ENCODE peak calls at places on chromosome 2, in six cellular contexts. Q, G, Y, H, E and V are unnamed samples.

GRCh38 chr2:2698182-2699116 is 367.4 kb upstream of the MYT1L start:
- DNase-seq in H (peak; percentile 33), Q (no peak), E (no peak), G (no peak), Y (peak; percentile 33), V (no peak)

GRCh38 chr2:8090748-8091700 is 590.8 kb upstream of the ID2 start:
- DNase-seq in G (no peak), Y (peak; percentile 37), Q (no peak), H (peak; percentile 8), E (peak; percentile 29), V (peak; percentile 93)

GRCh38 chr2:11753452-11753885 is 7.0 kb downstream of the LPIN1 start:
- DNase-seq in G (peak; percentile 68), H (no peak), E (no peak), Y (peak; percentile 96), Q (peak; percentile 68), V (no peak)

GRCh38 chr2:12087671-12088380 is 341.4 kb downstream of the LPIN1 start:
- DNase-seq in G (no peak), Y (no peak), E (no peak), Q (no peak), H (no peak), V (no peak)

GRCh38 chr2:212940816-212941215 is 210.6 kb downstream of the IKZF2 start:
- DNase-seq in H (no peak), Y (peak; percentile 32), G (no peak), E (no peak), Q (no peak), V (no peak)

GRCh38 chr2:60553992-60554648 is 666 bp upstream of the BCL11A start:
- DNase-seq in G (peak; percentile 76), Y (no peak), Q (peak; percentile 81), H (no peak), E (no peak), V (no peak)

GRCh38 chr2:233037078-233037477 is 4.6 kb downstream of the NEU2 start:
- DNase-seq in E (no peak), H (no peak), Y (no peak), Q (no peak), G (no peak), V (no peak)

GRCh38 chr2:85409719-85410583 is at the start of gene CAPG:
- DNase-seq in H (no peak), Q (peak; percentile 93), E (no peak), Y (peak; percentile 88), G (peak; percentile 89), V (no peak)

GRCh38 chr2:26768759-26769500 is 4.8 kb downstream of the SLC35F6 start:
- DNase-seq in E (peak; percentile 64), H (peak; percentile 69), Y (peak; percentile 51), G (no peak), Q (peak; percentile 83), V (peak; percentile 93)

GRCh38 chr2:133734699-133735098 is 166.4 kb upstream of the NCKAP5 start:
- DNase-seq in Q (no peak), G (no peak), Y (no peak), E (no peak), H (no peak), V (no peak)

GRCh38 chr2:85579266-85579935 is 2.0 kb downstream of the VAMP8 start:
- DNase-seq in Y (no peak), E (no peak), Q (no peak), H (no peak), G (no peak), V (peak; percentile 67)

GRCh38 chr2:105557021-105557420 is 158.2 kb upstream of the FHL2 start:
- DNase-seq in E (peak; percentile 35), Y (no peak), H (no peak), G (no peak), Q (peak; percentile 85), V (no peak)

GRCh38 chr2:219643084-219643473 is 15.6 kb downstream of the SLC4A3 start:
- DNase-seq in Q (no peak), H (no peak), Y (no peak), G (no peak), E (no peak), V (no peak)

GRCh38 chr2:134333646-134334189 is 79.8 kb downstream of the MGAT5 start:
- DNase-seq in H (no peak), G (no peak), Y (no peak), E (no peak), Q (no peak), V (no peak)

GRCh38 chr2:124520953-124521352 is 495.9 kb downstream of the CNTNAP5 start:
- DNase-seq in G (no peak), Y (no peak), Q (no peak), E (no peak), H (no peak), V (no peak)

DNA sequence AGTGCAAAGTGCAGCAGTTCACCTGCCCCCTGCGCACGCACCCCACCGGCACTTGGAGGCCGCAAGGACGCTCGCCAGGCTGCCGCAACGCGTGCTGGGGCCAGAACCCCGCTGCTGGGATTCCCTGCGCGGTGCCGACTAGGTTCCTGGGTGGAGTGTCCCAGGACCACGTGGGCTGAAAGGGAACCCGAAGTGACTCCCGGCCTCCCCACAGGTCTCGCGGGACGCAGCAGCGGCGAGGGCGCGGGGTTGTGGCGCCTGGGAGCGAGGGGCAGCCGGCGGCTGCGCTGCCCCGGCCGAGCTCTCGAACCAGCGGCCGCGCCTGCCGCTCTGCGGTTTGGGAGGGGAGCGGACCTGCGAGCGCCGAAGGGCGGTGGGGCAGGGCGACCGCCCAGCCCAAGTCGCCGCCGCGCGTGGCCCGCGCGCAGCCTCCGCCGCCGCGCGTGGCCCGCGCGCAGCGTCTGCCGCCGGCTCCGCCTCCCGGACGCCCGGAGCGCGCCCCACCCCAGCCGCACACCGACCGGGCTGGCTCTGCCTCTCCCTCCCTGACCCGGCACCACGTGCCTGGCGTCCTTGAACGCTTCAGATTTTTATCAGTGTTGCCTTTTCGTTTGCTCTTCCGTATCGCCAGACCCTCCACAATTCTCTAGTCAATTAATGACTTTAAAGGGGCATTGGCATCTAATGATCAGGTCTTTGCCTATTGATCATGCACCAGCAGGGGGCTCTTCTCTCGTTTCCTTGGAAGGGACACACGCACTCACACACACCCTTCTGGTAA is at the start of gene FTCDNL1:
- DNase-seq in H (peak; percentile 23), G (peak; percentile 84), Y (peak; percentile 73), Q (peak; percentile 88), E (peak; percentile 20), V (no peak)
- H3K27ac ChIP-seq in H (peak within 1 kb of the TSS; percentile 88), G (peak within 1 kb of the TSS; percentile 35), Y (no peak within 1 kb of the TSS), Q (peak within 1 kb of the TSS; percentile 59), E (no peak within 1 kb of the TSS), V (peak within 1 kb of the TSS; percentile 13)

DNA sequence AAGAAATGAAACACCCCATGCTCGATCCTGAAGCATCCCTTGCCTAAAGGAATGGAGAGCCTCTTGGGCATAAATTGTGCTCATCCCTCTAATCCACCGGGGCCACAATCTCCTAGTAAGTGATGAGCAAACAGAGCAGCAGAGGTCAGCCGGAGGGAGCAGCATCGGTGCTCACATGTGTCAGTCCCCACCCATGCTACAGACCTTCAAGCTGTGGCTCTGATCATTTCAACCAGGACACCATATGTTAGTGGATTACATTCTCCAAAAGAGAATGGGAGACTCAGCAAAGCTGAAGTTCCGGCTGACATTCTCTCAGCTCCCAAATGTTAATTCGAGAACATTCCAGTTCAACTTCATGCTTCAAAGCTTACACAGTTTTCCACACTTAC is 75.6 kb downstream of the AAK1 start:
- DNase-seq in E (no peak), G (no peak), Y (no peak), H (no peak), Q (no peak), V (no peak)
- H3K27ac ChIP-seq in E (no peak overlapping the region), G (no peak overlapping the region), Y (no peak overlapping the region), H (no peak overlapping the region), Q (peak overlapping the region; percentile 20), V (no peak overlapping the region)

GRCh38 chr2:48568551-48568950 is 38.6 kb downstream of the STON1 start:
- DNase-seq in G (no peak), H (no peak), E (no peak), Y (no peak), Q (no peak), V (no peak)

GRCh38 chr2:48569433-48569832 is 39.5 kb downstream of the STON1 start:
- DNase-seq in G (no peak), E (no peak), Q (no peak), H (no peak), Y (no peak), V (no peak)

GRCh38 chr2:48567671-48568070 is 37.7 kb downstream of the STON1 start:
- DNase-seq in E (no peak), G (no peak), H (no peak), Y (no peak), Q (no peak), V (no peak)

GRCh38 chr2:48574353-48575290 is 43.0 kb upstream of the GTF2A1L start:
- DNase-seq in Y (no peak), G (no peak), E (no peak), H (no peak), Q (no peak), V (no peak)

DNA sequence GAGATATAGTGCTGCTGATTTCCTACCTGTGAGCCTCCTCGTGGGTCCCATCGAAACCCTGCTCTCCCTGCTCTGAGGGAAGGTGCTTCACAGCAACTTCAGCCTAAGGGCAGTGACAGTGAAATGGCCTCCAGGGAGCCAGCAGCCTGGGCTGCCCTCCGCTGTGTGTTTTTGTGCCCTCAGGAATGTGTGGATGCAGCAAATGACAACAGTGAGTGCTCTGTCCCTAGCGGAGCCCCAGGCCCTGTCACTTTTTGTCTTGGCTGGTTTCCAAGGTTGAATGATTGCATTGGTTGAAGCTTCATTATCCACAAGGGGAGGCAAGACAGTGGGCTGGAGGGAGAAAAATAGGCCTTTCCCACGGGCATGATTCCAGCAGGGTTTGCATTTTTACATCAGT is 42.8 kb downstream of the STON1 start:
- DNase-seq in H (no peak), E (no peak), Y (no peak), Q (no peak), G (no peak), V (no peak)
- H3K27ac ChIP-seq in H (no peak overlapping the region), E (no peak overlapping the region), Y (no peak overlapping the region), Q (no peak overlapping the region), G (no peak overlapping the region), V (no peak overlapping the region)

DNA sequence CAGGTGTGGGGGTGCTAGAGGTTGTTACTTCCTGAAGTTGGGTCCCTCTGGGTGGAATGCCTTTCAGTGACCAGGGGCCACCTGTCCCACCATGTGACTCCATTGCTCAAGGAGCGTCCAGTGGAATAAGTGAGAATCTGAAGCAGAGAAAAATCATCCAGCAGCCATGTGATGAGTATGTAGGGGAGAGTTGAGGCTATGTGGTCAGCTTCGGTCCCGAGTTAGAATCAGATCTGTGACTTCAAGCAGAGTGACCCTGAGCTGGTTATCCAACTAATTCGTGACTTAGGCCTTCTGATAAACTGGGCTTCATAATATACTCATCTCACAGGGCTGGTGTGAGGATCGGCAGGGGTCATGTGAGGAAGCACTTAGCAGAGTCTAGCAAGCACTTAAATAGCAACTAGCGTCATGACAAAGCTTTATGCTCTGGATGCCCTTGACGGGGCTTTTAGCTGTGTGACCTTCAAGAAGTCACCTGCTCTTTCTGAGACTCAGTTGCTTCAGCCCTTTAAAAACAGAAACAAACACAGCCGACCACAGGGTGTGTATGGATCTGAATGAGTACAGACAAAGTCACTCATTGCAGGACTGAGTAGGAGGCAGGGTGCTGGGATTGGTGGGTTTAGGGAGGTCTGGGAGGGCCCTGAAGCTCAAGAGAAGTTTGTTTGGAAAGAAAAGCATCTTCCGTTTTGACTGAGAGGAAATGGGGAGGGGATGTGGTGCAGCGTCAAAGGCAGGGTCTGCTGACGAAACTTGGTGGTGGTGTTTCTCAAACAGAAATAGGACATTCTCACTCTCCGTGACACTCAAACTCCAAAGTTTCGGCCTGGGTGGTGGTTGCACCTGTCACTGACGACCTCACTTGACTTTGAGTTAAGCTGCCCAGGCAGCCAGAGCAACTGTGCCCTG is 264.0 kb upstream of the CXCR4 start:
- DNase-seq in E (no peak), H (no peak), G (no peak), Y (peak; percentile 14), Q (peak; percentile 68), V (no peak)
- H3K27ac ChIP-seq in E (no peak overlapping the region), H (no peak overlapping the region), G (peak overlapping the region; percentile 73), Y (no peak overlapping the region), Q (no peak overlapping the region), V (no peak overlapping the region)